ENCODE peak calls at places on chromosomes 3 and 15, in nine cellular contexts. Z, U, M, D, W, K, J, G and N are unnamed samples.
A peak's percentile ranks its signal among the peaks of the same experiment; 100 is the strongest.

GRCh38 chr3:149845570-149846244 is 32.7 kb downstream of the RNF13 start:
- DNase-seq in Z (no peak), U (peak; percentile 9), M (peak; percentile 81), D (no peak), W (no peak), K (no peak), J (no peak), G (no peak), N (no peak)

GRCh38 chr3:128351476-128352085 is 115.1 kb downstream of the DNAJB8 start:
- DNase-seq in Z (no peak), U (no peak), M (no peak), D (no peak), W (no peak), K (no peak), J (no peak), G (no peak), N (no peak)

GRCh38 chr15:99059010-99059981 is 45.6 kb upstream of the SYNM start:
- DNase-seq in Z (no peak), U (peak; percentile 93), M (peak; percentile 81), D (peak; percentile 92), W (peak; percentile 93), K (peak; percentile 93), J (peak; percentile 6), G (peak; percentile 52), N (peak; percentile 88)

GRCh38 chr3:151301787-151302186 is 14.8 kb downstream of the GPR87 start:
- DNase-seq in Z (no peak), U (peak; percentile 88), M (peak; percentile 89), D (no peak), W (no peak), K (no peak), J (no peak), G (no peak), N (no peak)

GRCh38 chr3:120101624-120102023 is 7.4 kb upstream of the GSK3B start:
- DNase-seq in Z (no peak), U (no peak), M (no peak), D (no peak), W (no peak), K (no peak), J (no peak), G (no peak), N (no peak)

GRCh38 chr3:184710870-184711365 is 946 bp downstream of the MAGEF1 start:
- DNase-seq in Z (peak; percentile 74), U (peak; percentile 58), M (no peak), D (no peak), W (no peak), K (no peak), J (no peak), G (peak; percentile 67), N (no peak)

GRCh38 chr3:111152506-111152905 is 80.9 kb downstream of the NECTIN3 start:
- DNase-seq in Z (no peak), U (peak; percentile 56), M (no peak), D (no peak), W (no peak), K (no peak), J (no peak), G (no peak), N (no peak)

GRCh38 chr3:15303728-15304127 is 28.7 kb downstream of the SH3BP5 start:
- DNase-seq in Z (no peak), U (no peak), M (no peak), D (no peak), W (no peak), K (no peak), J (no peak), G (no peak), N (no peak)

GRCh38 chr15:45129651-45130129 is at the start of the genes DUOX1 and DUOXA1:
- DNase-seq in Z (no peak), U (peak; percentile 56), M (no peak), D (peak; percentile 75), W (peak; percentile 67), K (no peak), J (peak; percentile 16), G (peak; percentile 9), N (peak; percentile 73)

GRCh38 chr3:107845355-107846281 is 245.2 kb downstream of the CD47 start:
- DNase-seq in Z (no peak), U (peak; percentile 78), M (peak; percentile 31), D (no peak), W (no peak), K (no peak), J (no peak), G (no peak), N (peak; percentile 16)

GRCh38 chr3:150146891-150147761 is 176.4 kb upstream of the PFN2 start:
- DNase-seq in Z (no peak), U (peak; percentile 96), M (peak; percentile 88), D (no peak), W (no peak), K (no peak), J (no peak), G (no peak), N (peak; percentile 25)

GRCh38 chr15:101583284-101583683 is 68.9 kb downstream of the TM2D3 start:
- DNase-seq in Z (no peak), U (no peak), M (no peak), D (no peak), W (no peak), K (no peak), J (no peak), G (no peak), N (no peak)

GRCh38 chr3:151903501-151903991 is 30.1 kb downstream of the SUCNR1 start:
- DNase-seq in Z (no peak), U (peak; percentile 48), M (no peak), D (no peak), W (no peak), K (no peak), J (no peak), G (peak; percentile 35), N (peak; percentile 12)

GRCh38 chr3:26437678-26438077 is 184.9 kb upstream of the LRRC3B start:
- DNase-seq in Z (no peak), U (peak; percentile 2), M (peak; percentile 2), D (no peak), W (no peak), K (no peak), J (no peak), G (no peak), N (peak; percentile 15)

GRCh38 chr3:85594648-85595047 is 635.9 kb downstream of the CADM2 start:
- DNase-seq in Z (no peak), U (no peak), M (peak; percentile 18), D (no peak), W (no peak), K (no peak), J (no peak), G (no peak), N (no peak)

GRCh38 chr3:42118762-42119361 is 27.7 kb downstream of the TRAK1 start:
- DNase-seq in Z (peak; percentile 83), U (peak; percentile 42), M (peak; percentile 85), D (peak; percentile 80), W (peak; percentile 43), K (peak; percentile 80), J (peak; percentile 47), G (peak; percentile 23), N (peak; percentile 75)

GRCh38 chr3:98531622-98532274 is at the start of gene GPR15:
- DNase-seq in Z (peak; percentile 75), U (no peak), M (no peak), D (no peak), W (no peak), K (no peak), J (no peak), G (no peak), N (no peak)
- H3K4me2 ChIP-seq in Z (peak within 1 kb of the TSS; percentile 78), U (no peak within 1 kb of the TSS), M (no peak within 1 kb of the TSS), D (no peak within 1 kb of the TSS), W (no peak within 1 kb of the TSS), K (no peak within 1 kb of the TSS), J (peak within 1 kb of the TSS; percentile 11), G (no peak within 1 kb of the TSS), N (no peak within 1 kb of the TSS)

GRCh38 chr15:41367418-41367817 is 34.7 kb downstream of the NUSAP1 start:
- DNase-seq in Z (no peak), U (no peak), M (no peak), D (no peak), W (no peak), K (no peak), J (no peak), G (no peak), N (no peak)
- TF ChIP-seq EZH2phosphoT487 in Z (no peak), U (no peak), M (no peak), D (no peak), W (no peak), K (no peak), J (no peak), G (no peak), N (no peak)

GRCh38 chr15:66644815-66645345 is 57.2 kb upstream of the SMAD6 start:
- DNase-seq in Z (no peak), U (peak; percentile 65), M (no peak), D (no peak), W (no peak), K (no peak), J (no peak), G (no peak), N (peak; percentile 22)
- H3K4me2 ChIP-seq in Z (no peak overlapping the region), U (no peak overlapping the region), M (no peak overlapping the region), D (no peak overlapping the region), W (no peak overlapping the region), K (peak overlapping the region; percentile 52), J (no peak overlapping the region), G (no peak overlapping the region), N (no peak overlapping the region)

GRCh38 chr3:115857518-115858136 is 234.3 kb downstream of the GAP43 start:
- DNase-seq in Z (no peak), U (no peak), M (no peak), D (no peak), W (no peak), K (no peak), J (no peak), G (no peak), N (no peak)
- TF ChIP-seq EZH2phosphoT487 in Z (no peak), U (no peak), M (no peak), D (no peak), W (no peak), K (no peak), J (no peak), G (no peak), N (no peak)

GRCh38 chr15:51869074-51869425 is 39.6 kb downstream of the TMOD3 start:
- DNase-seq in Z (no peak), U (peak; percentile 86), M (peak; percentile 88), D (no peak), W (no peak), K (peak; percentile 32), J (peak; percentile 85), G (no peak), N (no peak)
- H3K4me2 ChIP-seq in Z (no peak overlapping the region), U (peak overlapping the region; percentile 54), M (peak overlapping the region; percentile 16), D (no peak overlapping the region), W (no peak overlapping the region), K (peak overlapping the region; percentile 73), J (peak overlapping the region; percentile 69), G (no peak overlapping the region), N (no peak overlapping the region)